ENCODE peak calls at places on chromosomes 1 and 21, in nine cellular contexts. U is fibroblast of lung; Z is colonic mucosa; P is CD4-positive, alpha-beta T cell; Q is upper lobe of right lung; X is endothelial cell of umbilical vein; G is breast epithelium; O is IMR-90; F is neural progenitor cell. T is an unnamed sample. For H3K27me3, the result is how much of the 10 kb centered on the place peaks cover.

GRCh38 chr1:4710592-4711190 is 56.3 kb downstream of the AJAP1 start:
- DNase-seq in U (no peak), Z (no peak), P (no peak), Q (no peak), X (no peak), G (no peak), O (no peak), F (peak), T (no peak)

GRCh38 chr21:24076179-24076578 is 1531.1 kb downstream of the MRPL39 start:
- DNase-seq in U (peak), Z (no peak), P (no peak), Q (no peak), X (peak), G (no peak), O (peak), F (no peak), T (no peak)

GRCh38 chr21:28066051-28066450 is 926.6 kb downstream of the LTN1 start:
- DNase-seq in U (peak), Z (no peak), P (no peak), Q (no peak), X (no peak), G (no peak), O (peak), F (no peak), T (no peak)

GRCh38 chr1:234638832-234639799 is 29.1 kb upstream of the IRF2BP2 start:
- DNase-seq in U (no peak), Z (peak), P (no peak), Q (no peak), X (no peak), G (no peak), O (peak), F (no peak), T (no peak)

GRCh38 chr1:230282157-230282556 is 144.0 kb downstream of the PGBD5 start:
- DNase-seq in U (no peak), Z (peak), P (no peak), Q (peak), X (peak), G (no peak), O (no peak), F (no peak), T (no peak)

GRCh38 chr1:17874665-17875064 is 119.5 kb downstream of the ACTL8 start:
- DNase-seq in U (peak), Z (no peak), P (no peak), Q (peak), X (no peak), G (no peak), O (peak), F (peak), T (no peak)

GRCh38 chr21:38806153-38806941 is 618 bp downstream of the ETS2 start:
- DNase-seq in U (no peak), Z (peak), P (peak), Q (peak), X (no peak), G (no peak), O (no peak), F (peak), T (peak)

GRCh38 chr1:35386954-35387353 is 118.4 kb downstream of the ZMYM4 start:
- DNase-seq in U (no peak), Z (no peak), P (no peak), Q (no peak), X (no peak), G (no peak), O (no peak), F (no peak), T (no peak)

GRCh38 chr1:39671433-39671792 is 494 bp downstream of the NT5C1A start:
- DNase-seq in U (no peak), Z (no peak), P (no peak), Q (no peak), X (no peak), G (no peak), O (no peak), F (peak), T (no peak)

GRCh38 chr21:32710987-32711386 is 16.8 kb downstream of the SYNJ1 start:
- DNase-seq in U (no peak), Z (no peak), P (no peak), Q (no peak), X (no peak), G (no peak), O (no peak), F (no peak), T (no peak)

GRCh38 chr1:11960276-11960675 is 20.0 kb upstream of the MFN2 start:
- DNase-seq in U (no peak), Z (no peak), P (no peak), Q (no peak), X (no peak), G (no peak), O (no peak), F (no peak), T (no peak)

GRCh38 chr1:45815667-45816458 is 12.5 kb downstream of the MAST2 start:
- DNase-seq in U (no peak), Z (no peak), P (no peak), Q (no peak), X (peak), G (no peak), O (peak), F (no peak), T (no peak)

GRCh38 chr1:224223819-224224714 is 41.0 kb downstream of the DEGS1 start:
- DNase-seq in U (peak), Z (no peak), P (no peak), Q (no peak), X (peak), G (no peak), O (peak), F (no peak), T (no peak)

GRCh38 chr1:41003640-41004220 is 17.8 kb downstream of the SLFNL1 start:
- DNase-seq in U (peak), Z (peak), P (peak), Q (peak), X (peak), G (peak), O (peak), F (peak), T (peak)

GRCh38 chr1:87898401-87898800 is 569.7 kb downstream of the LMO4 start:
- DNase-seq in U (no peak), Z (no peak), P (no peak), Q (no peak), X (no peak), G (no peak), O (no peak), F (no peak), T (no peak)

GRCh38 chr1:203287109-203287893 is 18.0 kb upstream of the BTG2 start:
- DNase-seq in U (peak), Z (peak), P (peak), Q (peak), X (peak), G (peak), O (no peak), F (no peak), T (peak)

GRCh38 chr1:46150085-46150484 is 17.7 kb upstream of the PIK3R3 start:
- DNase-seq in U (no peak), Z (no peak), P (no peak), Q (no peak), X (peak), G (no peak), O (no peak), F (no peak), T (no peak)

GRCh38 chr1:55213029-55213884 is 1.9 kb downstream of the USP24 start:
- DNase-seq in U (no peak), Z (no peak), P (no peak), Q (no peak), X (no peak), G (no peak), O (no peak), F (no peak), T (no peak)

GRCh38 chr21:34836103-34836932 is 167.5 kb downstream of the CLIC6 start:
- DNase-seq in U (peak), Z (no peak), P (no peak), Q (peak), X (peak), G (peak), O (peak), F (no peak), T (no peak)

GRCh38 chr1:64471218-64471719 is 1.3 kb downstream of the CACHD1 start:
- DNase-seq in U (peak), Z (peak), P (no peak), Q (peak), X (peak), G (no peak), O (no peak), F (peak), T (peak)

GRCh38 chr1:168164771-168165170 is 14.0 kb upstream of the TIPRL start:
- DNase-seq in U (no peak), Z (no peak), P (no peak), Q (no peak), X (no peak), G (no peak), O (peak), F (no peak), T (no peak)

GRCh38 chr21:42118121-42118795 is 47.1 kb downstream of the UMODL1 start:
- DNase-seq in U (no peak), Z (no peak), P (no peak), Q (no peak), X (no peak), G (no peak), O (no peak), F (no peak), T (no peak)

GRCh38 chr1:115976062-115976899 is at the start of gene SLC22A15:
- DNase-seq in U (peak), Z (peak), P (peak), Q (peak), X (no peak), G (peak), O (no peak), F (peak), T (peak)

GRCh38 chr1:82836246-82836645 is 1035.5 kb downstream of the ADGRL2 start:
- DNase-seq in U (no peak), Z (no peak), P (no peak), Q (no peak), X (no peak), G (no peak), O (no peak), F (no peak), T (no peak)

GRCh38 chr1:82837261-82837660 is 1036.5 kb downstream of the ADGRL2 start:
- DNase-seq in U (peak), Z (no peak), P (no peak), Q (no peak), X (no peak), G (no peak), O (no peak), F (no peak), T (no peak)

GRCh38 chr1:82840192-82840591 is 1039.5 kb downstream of the ADGRL2 start:
- DNase-seq in U (no peak), Z (no peak), P (no peak), Q (no peak), X (no peak), G (no peak), O (no peak), F (no peak), T (no peak)

GRCh38 chr1:82838066-82838465 is 1037.3 kb downstream of the ADGRL2 start:
- DNase-seq in U (peak), Z (no peak), P (no peak), Q (no peak), X (peak), G (no peak), O (no peak), F (peak), T (no peak)
- TF ChIP-seq CTCF in U (no peak), Z (no peak), P (no peak), Q (no peak), X (no peak), G (no peak), O (no peak), F (no peak), T (no peak)

GRCh38 chr1:204923209-204923608 is 52.5 kb downstream of the NFASC start:
- DNase-seq in U (no peak), Z (no peak), P (no peak), Q (no peak), X (no peak), G (no peak), O (no peak), F (peak), T (no peak)
- H3K27me3 ChIP-seq in U (under half), Z (under half), P (under half), Q (under half), X (under half), G (under half), O (under half), F (under half), T (under half)

GRCh38 chr1:7770620-7770938 is 517 bp upstream of the VAMP3 start:
- DNase-seq in U (no peak), Z (no peak), P (no peak), Q (no peak), X (no peak), G (no peak), O (no peak), F (no peak), T (no peak)

GRCh38 chr1:7770939-7771672 is at the start of gene VAMP3:
- DNase-seq in U (peak), Z (peak), P (peak), Q (peak), X (peak), G (peak), O (peak), F (peak), T (peak)

GRCh38 chr1:7768583-7768982 is 2.5 kb upstream of the VAMP3 start:
- DNase-seq in U (no peak), Z (no peak), P (no peak), Q (no peak), X (no peak), G (no peak), O (no peak), F (no peak), T (no peak)

GRCh38 chr1:7769673-7770412 is 1.3 kb upstream of the VAMP3 start:
- DNase-seq in U (no peak), Z (no peak), P (no peak), Q (no peak), X (no peak), G (no peak), O (no peak), F (no peak), T (no peak)

DNA sequence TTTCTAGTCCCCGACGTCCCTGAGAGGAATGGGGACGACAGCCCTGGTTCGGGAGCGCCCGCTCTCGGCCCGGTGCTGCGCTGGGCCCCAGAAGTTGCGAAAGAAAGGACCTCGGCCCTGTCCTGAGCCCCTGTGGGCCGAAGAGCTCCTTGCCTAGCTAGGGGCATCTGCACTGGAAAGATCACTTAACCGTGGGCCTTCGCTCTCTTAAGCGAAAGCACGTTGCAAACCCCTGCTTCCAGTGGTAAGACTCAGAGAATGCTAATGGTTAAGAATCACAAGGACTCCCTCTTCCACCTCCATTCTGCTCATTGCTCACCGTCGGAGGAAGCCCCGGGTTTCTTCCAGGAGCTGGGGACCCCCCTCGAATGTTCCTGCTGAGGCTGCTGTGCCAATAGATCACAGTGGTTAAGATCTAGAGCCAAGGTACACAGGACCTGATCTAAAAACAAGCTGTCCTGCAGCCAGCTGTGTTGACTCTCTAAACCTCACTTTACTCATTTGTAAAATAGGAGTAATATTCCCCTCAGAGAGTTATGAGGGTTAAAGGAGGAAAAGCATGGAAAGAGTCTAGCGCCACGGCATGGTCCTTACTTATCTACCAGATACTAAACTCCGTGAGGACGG is 690 bp downstream of the VAMP3 start:
- DNase-seq in U (no peak), Z (no peak), P (no peak), Q (no peak), X (peak), G (no peak), O (no peak), F (no peak), T (no peak)
- TF ChIP-seq CTCF in U (no peak), Z (no peak), P (no peak), Q (no peak), X (no peak), G (no peak), O (no peak), F (no peak), T (no peak)

GRCh38 chr1:3430406-3430805 is 24.1 kb upstream of the ARHGEF16 start:
- DNase-seq in U (no peak), Z (no peak), P (no peak), Q (no peak), X (no peak), G (no peak), O (no peak), F (no peak), T (no peak)
- H3K27me3 ChIP-seq in U (under half), Z (under half), P (under half), Q (under half), X (under half), G (under half), O (under half), F (under half), T (under half)

DNA sequence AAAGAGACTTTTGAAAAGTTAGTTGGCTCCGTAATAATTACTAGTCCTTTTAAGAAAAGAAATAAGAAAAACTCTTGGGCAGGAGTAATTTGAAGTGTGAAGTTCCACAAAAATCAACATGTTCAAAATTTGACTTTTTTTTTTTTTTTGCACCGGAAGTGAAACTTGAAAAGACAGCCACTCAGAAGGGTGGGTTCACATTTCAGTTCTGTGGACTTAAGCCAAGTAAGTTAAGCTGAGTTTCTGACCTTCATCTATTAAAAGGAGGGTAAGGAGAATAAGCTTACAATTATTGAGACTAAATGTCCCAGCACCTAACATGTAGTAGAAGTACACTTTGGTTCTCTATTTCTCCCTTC is 11.0 kb downstream of the RO60 start:
- DNase-seq in U (no peak), Z (no peak), P (no peak), Q (no peak), X (no peak), G (no peak), O (no peak), F (no peak), T (no peak)
- TF ChIP-seq CTCF in U (no peak), Z (no peak), P (no peak), Q (no peak), X (no peak), G (no peak), O (no peak), F (no peak), T (no peak)

GRCh38 chr1:30134466-30135217 is 588.7 kb downstream of the MATN1 start:
- DNase-seq in U (no peak), Z (no peak), P (no peak), Q (no peak), X (no peak), G (no peak), O (no peak), F (no peak), T (no peak)
- H3K27me3 ChIP-seq in U (under half), Z (under half), P (under half), Q (under half), X (under half), G (under half), O (under half), F (under half), T (under half)

GRCh38 chr1:23634840-23635642 is 56.6 kb upstream of the RPL11 start:
- DNase-seq in U (peak), Z (peak), P (no peak), Q (no peak), X (peak), G (peak), O (peak), F (peak), T (peak)
- TF ChIP-seq CTCF in U (peak), Z (peak), P (peak), Q (peak), X (peak), G (peak), O (peak), F (peak), T (peak)

GRCh38 chr21:36721817-36722216 is 22.9 kb downstream of the SIM2 start:
- DNase-seq in U (no peak), Z (no peak), P (no peak), Q (peak), X (no peak), G (no peak), O (no peak), F (no peak), T (no peak)
- H3K27me3 ChIP-seq in U (under half), Z (under half), P (under half), Q (under half), X (under half), G (under half), O (half or more), F (under half), T (under half)

T was measured in GM06990.